ENCODE peak calls at places on chromosome 5, in four cellular contexts. Y is GM10248, S is cardiac muscle cell, B is BJ. J is an unnamed sample.

GRCh38 chr5:149561848-149562247 is 10.6 kb upstream of the CSNK1A1 start:
- DNase-seq in Y (no peak), S (peak), B (peak), J (no peak)

GRCh38 chr5:150278046-150278760 is 11.4 kb downstream of the CAMK2A start:
- DNase-seq in Y (no peak), S (no peak), B (no peak), J (no peak)

GRCh38 chr5:28369418-28369817 is 1331.0 kb upstream of the CDH9 start:
- DNase-seq in Y (no peak), S (no peak), B (no peak), J (no peak)

GRCh38 chr5:170479484-170479883 is 24.3 kb upstream of the KCNIP1 start:
- DNase-seq in Y (no peak), S (no peak), B (no peak), J (no peak)

GRCh38 chr5:39148983-39149534 is 70.3 kb downstream of the FYB1 start:
- DNase-seq in Y (peak), S (no peak), B (no peak), J (no peak)

GRCh38 chr5:135997936-135998335 is 30.9 kb upstream of the TGFBI start:
- DNase-seq in Y (no peak), S (no peak), B (no peak), J (no peak)

GRCh38 chr5:116176124-116176523 is 91.3 kb downstream of the COMMD10 start:
- DNase-seq in Y (no peak), S (no peak), B (no peak), J (no peak)

GRCh38 chr5:136123236-136123768 is 9.3 kb upstream of the SMAD5 start:
- DNase-seq in Y (no peak), S (no peak), B (no peak), J (no peak)

GRCh38 chr5:93736284-93736683 is 5.1 kb downstream of the POU5F2 start:
- DNase-seq in Y (no peak), S (no peak), B (no peak), J (no peak)

GRCh38 chr5:178077751-178078150 is 35.6 kb upstream of the N4BP3 start:
- DNase-seq in Y (no peak), S (peak), B (no peak), J (no peak)

GRCh38 chr5:150912312-150912814 is 7.6 kb upstream of the ZNF300 start:
- DNase-seq in Y (no peak), S (no peak), B (no peak), J (no peak)

GRCh38 chr5:75522025-75522424 is 10.3 kb downstream of the POLK start:
- DNase-seq in Y (no peak), S (no peak), B (no peak), J (no peak)

GRCh38 chr5:97165726-97166125 is 17.3 kb downstream of the RIOK2 start:
- DNase-seq in Y (no peak), S (no peak), B (no peak), J (no peak)

GRCh38 chr5:156326718-156327259 is at the start of gene SGCD:
- DNase-seq in Y (no peak), S (peak), B (peak), J (no peak)

DNA sequence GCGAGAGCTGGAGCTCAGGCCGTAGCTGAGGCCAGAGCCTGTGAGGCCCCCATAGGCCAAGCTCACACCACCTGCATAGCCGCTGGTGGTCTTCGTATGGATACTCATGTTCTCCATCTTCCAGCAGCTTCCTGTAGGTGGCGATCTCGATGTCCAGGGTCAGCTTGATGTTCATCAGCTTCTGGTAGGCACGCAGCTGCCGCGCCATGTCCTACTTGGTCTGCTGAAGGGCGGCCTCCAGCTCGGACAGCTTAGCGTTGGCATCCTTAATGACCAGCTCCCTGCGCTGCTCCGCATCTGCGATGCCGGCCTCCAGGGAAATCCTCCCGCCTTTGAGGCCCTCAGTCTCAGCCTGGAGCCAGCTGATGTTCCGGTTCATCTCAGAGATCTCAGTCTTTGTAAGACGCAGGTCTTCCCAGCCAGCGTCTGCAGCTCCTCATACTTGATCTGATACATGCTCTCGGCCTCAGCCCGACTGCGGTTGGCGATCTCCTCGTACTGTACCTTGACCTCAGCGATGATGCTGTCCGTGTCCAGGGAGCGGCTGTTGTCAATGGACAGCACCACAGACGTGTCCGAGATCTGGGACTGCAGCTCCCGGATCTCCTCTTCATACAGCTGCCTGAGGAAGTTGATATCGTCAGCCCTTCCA is 172.1 kb downstream of the PPP2R2B start:
- DNase-seq in Y (no peak), S (no peak), B (no peak), J (no peak)
- TF ChIP-seq CTCF in Y (no peak), S (no peak), B (no peak), J (no peak)

DNA sequence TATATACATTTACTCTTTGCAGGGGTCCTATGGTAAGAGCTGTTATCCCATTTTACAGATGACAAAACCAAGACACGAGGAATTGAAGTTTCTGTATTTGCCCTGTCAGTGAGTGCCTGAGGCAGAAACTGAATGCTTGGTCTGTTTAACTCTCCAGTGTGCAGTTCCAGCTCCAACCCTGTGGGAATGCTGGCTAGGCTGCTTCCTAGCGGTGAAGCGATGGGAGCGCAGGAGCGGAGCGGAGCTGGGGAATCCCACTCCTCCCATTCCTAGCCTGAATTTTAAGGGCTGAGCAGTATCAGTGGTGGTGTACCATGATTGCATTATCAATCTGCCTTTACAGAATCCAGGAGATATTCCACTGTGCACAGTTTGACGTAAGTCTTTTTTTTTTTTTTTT is 202.3 kb downstream of the LRRC70 start:
- DNase-seq in Y (no peak), S (no peak), B (no peak), J (no peak)
- TF ChIP-seq CTCF in Y (no peak), S (no peak), B (no peak), J (no peak)

GRCh38 chr5:88607492-88607891 is 275.5 kb downstream of the MEF2C start:
- DNase-seq in Y (no peak), S (no peak), B (no peak), J (no peak)

GRCh38 chr5:88606626-88607025 is 276.4 kb downstream of the MEF2C start:
- DNase-seq in Y (no peak), S (no peak), B (no peak), J (no peak)

GRCh38 chr5:88606173-88606572 is 276.8 kb downstream of the MEF2C start:
- DNase-seq in Y (no peak), S (no peak), B (no peak), J (no peak)

GRCh38 chr5:88602584-88602983 is 280.4 kb downstream of the MEF2C start:
- DNase-seq in Y (peak), S (no peak), B (no peak), J (no peak)
- TF ChIP-seq CTCF in Y (peak), S (no peak), B (peak), J (peak)

GRCh38 chr5:55965525-55965924 is 29.2 kb downstream of the IL6ST start:
- DNase-seq in Y (no peak), S (no peak), B (no peak), J (no peak)
- TF ChIP-seq CTCF in Y (no peak), S (no peak), B (no peak), J (no peak)

GRCh38 chr5:147690595-147690994 is 91.9 kb downstream of the JAKMIP2 start:
- DNase-seq in Y (no peak), S (peak), B (no peak), J (no peak)
- TF ChIP-seq CTCF in Y (no peak), S (peak), B (no peak), J (no peak)

GRCh38 chr5:5192681-5193080 is 52.6 kb downstream of the ADAMTS16 start:
- DNase-seq in Y (no peak), S (no peak), B (no peak), J (no peak)
- TF ChIP-seq CTCF in Y (no peak), S (no peak), B (no peak), J (no peak)

DNA sequence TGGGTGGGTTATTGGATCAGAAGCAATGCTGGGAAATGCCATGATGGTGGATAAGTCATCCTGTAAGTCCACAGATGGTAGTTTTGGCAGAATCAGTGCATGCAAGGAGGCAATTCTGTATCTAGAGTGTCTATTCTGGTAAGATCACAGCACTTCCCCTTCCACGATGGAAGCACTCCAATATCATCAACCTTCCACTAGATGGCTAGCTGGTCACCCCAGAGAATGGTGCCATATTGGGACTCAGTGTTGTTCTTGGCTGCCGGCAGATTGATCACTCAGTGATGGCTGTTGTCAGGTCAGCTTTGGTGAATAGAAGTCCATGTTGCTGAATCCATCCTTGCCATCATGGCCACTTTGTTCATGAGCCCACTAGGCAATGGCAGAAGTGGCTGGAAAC is 553.5 kb downstream of the CSNK1G3 start:
- DNase-seq in Y (no peak), S (no peak), B (no peak), J (no peak)
- TF ChIP-seq CTCF in Y (no peak), S (no peak), B (no peak), J (no peak)

DNA sequence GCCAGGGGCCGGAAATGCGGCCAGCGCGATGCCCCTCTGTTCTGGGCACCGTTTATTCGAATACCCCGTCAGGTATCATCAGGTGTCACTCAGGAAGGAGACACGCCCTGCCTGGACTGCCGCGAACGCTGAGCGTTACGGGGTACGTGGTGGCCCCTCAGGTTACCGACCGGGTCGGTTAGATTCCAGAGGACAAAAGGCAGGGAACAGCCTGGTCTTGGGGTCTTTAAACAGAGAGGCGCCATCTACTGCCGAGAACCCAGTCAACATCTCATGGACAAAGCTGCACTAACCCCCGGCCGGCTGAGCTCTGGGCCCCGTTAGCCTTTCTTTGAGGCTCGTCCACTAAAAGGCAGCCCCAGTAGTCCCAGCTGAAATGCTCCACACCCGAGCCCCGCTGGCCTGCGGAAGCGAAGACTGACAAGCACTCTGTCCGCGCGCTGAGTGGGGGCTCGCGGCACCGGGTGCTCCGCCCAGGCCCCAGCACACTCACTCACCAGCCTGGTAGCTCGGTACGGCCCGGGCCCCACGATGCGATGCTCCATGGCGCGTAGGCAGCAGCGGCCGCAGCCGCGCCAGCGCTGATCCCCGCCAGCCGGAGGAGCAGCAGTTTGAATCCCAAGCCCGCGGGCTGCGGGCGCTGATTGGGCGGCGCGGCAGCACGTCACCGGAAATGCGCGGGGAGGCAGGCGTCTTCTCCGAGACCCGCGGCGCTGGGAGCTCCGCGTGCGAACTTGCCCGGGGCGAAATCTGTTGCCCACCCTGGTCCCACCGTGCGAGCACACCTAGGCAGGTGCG is at the start of gene DEPDC1B:
- DNase-seq in Y (peak), S (peak), B (peak), J (peak)
- TF ChIP-seq CTCF in Y (peak), S (peak), B (peak), J (peak)

DNA sequence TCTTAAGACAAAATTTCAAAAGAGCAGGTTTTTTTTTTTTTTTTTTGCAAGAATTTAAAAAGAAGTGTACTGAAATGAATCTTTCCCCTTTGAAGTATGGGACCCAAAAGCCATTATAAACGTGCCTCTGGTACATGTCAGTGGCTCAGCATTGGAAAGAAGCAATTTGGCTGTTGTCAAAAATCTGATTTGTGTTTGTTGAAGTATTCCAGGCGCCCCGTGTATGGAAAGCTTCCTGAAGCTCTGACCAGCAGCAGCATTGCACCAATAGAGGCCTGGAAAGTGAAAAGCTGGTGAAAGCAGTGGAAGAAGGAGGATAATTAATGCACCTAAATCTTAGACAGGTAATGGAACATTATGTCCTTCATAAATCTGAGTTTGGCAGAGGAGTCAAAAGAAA is 215.0 kb downstream of the PARP8 start:
- DNase-seq in Y (no peak), S (peak), B (no peak), J (no peak)
- TF ChIP-seq CTCF in Y (no peak), S (no peak), B (no peak), J (no peak)

J was measured in CD14-positive monocyte.